ENCODE peak calls at places on chromosomes 2 and 18, in ten cellular contexts. One of them, this sample, is unnamed.

GRCh38 chr2:203711399-203711798 is 5.0 kb downstream of the CD28 start:
- DNase-seq in substantia nigra: no peak
- DNase-seq in MCF 10A: no peak
- DNase-seq in SIG-M5: no peak
- DNase-seq in left lung: no peak
- DNase-seq in cortex of kidney: no peak
- DNase-seq in A549: no peak
- DNase-seq in HL-60: no peak
- DNase-seq in iPS-NIHi11: no peak
- DNase-seq in A172: no peak
- DNase-seq in this sample: no peak

GRCh38 chr18:2846638-2847340 is at the start of gene EMILIN2:
- DNase-seq in MCF 10A: no peak
- DNase-seq in A172: peak
- DNase-seq in substantia nigra: no peak
- DNase-seq in A549: no peak
- DNase-seq in cortex of kidney: no peak
- DNase-seq in left lung: peak
- DNase-seq in iPS-NIHi11: peak
- DNase-seq in HL-60: peak
- DNase-seq in SIG-M5: no peak
- DNase-seq in this sample: peak

GRCh38 chr2:99354060-99354459 is 16.9 kb downstream of the EIF5B start:
- DNase-seq in MCF 10A: no peak
- DNase-seq in A549: no peak
- DNase-seq in SIG-M5: no peak
- DNase-seq in A172: no peak
- DNase-seq in left lung: no peak
- DNase-seq in iPS-NIHi11: no peak
- DNase-seq in cortex of kidney: no peak
- DNase-seq in HL-60: no peak
- DNase-seq in substantia nigra: no peak
- DNase-seq in this sample: no peak

GRCh38 chr2:85132834-85133637 is at the start of gene TCF7L1:
- DNase-seq in SIG-M5: no peak
- DNase-seq in left lung: peak
- DNase-seq in HL-60: peak
- DNase-seq in MCF 10A: peak
- DNase-seq in A549: peak
- DNase-seq in A172: peak
- DNase-seq in substantia nigra: peak
- DNase-seq in cortex of kidney: no peak
- DNase-seq in iPS-NIHi11: peak
- DNase-seq in this sample: peak

GRCh38 chr2:24262571-24262970 is 87.7 kb downstream of the FAM228A start:
- DNase-seq in substantia nigra: no peak
- DNase-seq in HL-60: no peak
- DNase-seq in A172: no peak
- DNase-seq in SIG-M5: no peak
- DNase-seq in A549: no peak
- DNase-seq in MCF 10A: no peak
- DNase-seq in cortex of kidney: no peak
- DNase-seq in left lung: no peak
- DNase-seq in iPS-NIHi11: no peak
- DNase-seq in this sample: no peak

GRCh38 chr2:65030933-65031332 is 25.3 kb upstream of the CEP68 start:
- DNase-seq in substantia nigra: no peak
- DNase-seq in cortex of kidney: no peak
- DNase-seq in A172: no peak
- DNase-seq in left lung: no peak
- DNase-seq in iPS-NIHi11: no peak
- DNase-seq in HL-60: no peak
- DNase-seq in SIG-M5: no peak
- DNase-seq in A549: no peak
- DNase-seq in MCF 10A: no peak
- DNase-seq in this sample: no peak

GRCh38 chr18:7273301-7273911 is 42.5 kb downstream of the LRRC30 start:
- DNase-seq in MCF 10A: peak
- DNase-seq in HL-60: no peak
- DNase-seq in substantia nigra: no peak
- DNase-seq in iPS-NIHi11: no peak
- DNase-seq in cortex of kidney: no peak
- DNase-seq in A549: no peak
- DNase-seq in SIG-M5: no peak
- DNase-seq in left lung: peak
- DNase-seq in A172: peak
- DNase-seq in this sample: no peak

GRCh38 chr2:42903821-42904575 is 111.6 kb upstream of the HAAO start:
- DNase-seq in substantia nigra: no peak
- DNase-seq in A549: no peak
- DNase-seq in HL-60: no peak
- DNase-seq in iPS-NIHi11: no peak
- DNase-seq in MCF 10A: no peak
- DNase-seq in SIG-M5: no peak
- DNase-seq in A172: no peak
- DNase-seq in left lung: no peak
- DNase-seq in cortex of kidney: no peak
- DNase-seq in this sample: no peak

GRCh38 chr2:43273477-43273876 is 47.1 kb upstream of the ZFP36L2 start:
- DNase-seq in HL-60: no peak
- DNase-seq in A549: no peak
- DNase-seq in substantia nigra: no peak
- DNase-seq in cortex of kidney: no peak
- DNase-seq in MCF 10A: no peak
- DNase-seq in A172: no peak
- DNase-seq in iPS-NIHi11: no peak
- DNase-seq in SIG-M5: no peak
- DNase-seq in left lung: no peak
- DNase-seq in this sample: no peak

GRCh38 chr2:26429779-26430654 is 28.3 kb downstream of the DRC1 start:
- DNase-seq in A172: no peak
- DNase-seq in cortex of kidney: no peak
- DNase-seq in substantia nigra: no peak
- DNase-seq in iPS-NIHi11: peak
- DNase-seq in MCF 10A: peak
- DNase-seq in A549: no peak
- DNase-seq in SIG-M5: no peak
- DNase-seq in left lung: no peak
- DNase-seq in HL-60: no peak
- DNase-seq in this sample: no peak

GRCh38 chr18:2654105-2654827 is 1.3 kb upstream of the SMCHD1 start:
- DNase-seq in HL-60: no peak
- DNase-seq in substantia nigra: no peak
- DNase-seq in A549: no peak
- DNase-seq in A172: no peak
- DNase-seq in MCF 10A: no peak
- DNase-seq in cortex of kidney: no peak
- DNase-seq in iPS-NIHi11: no peak
- DNase-seq in SIG-M5: no peak
- DNase-seq in left lung: no peak
- DNase-seq in this sample: no peak

GRCh38 chr2:99804969-99805368 is 315.2 kb upstream of the REV1 start:
- DNase-seq in A172: peak
- DNase-seq in HL-60: no peak
- DNase-seq in iPS-NIHi11: no peak
- DNase-seq in cortex of kidney: no peak
- DNase-seq in substantia nigra: no peak
- DNase-seq in A549: no peak
- DNase-seq in left lung: no peak
- DNase-seq in SIG-M5: no peak
- DNase-seq in MCF 10A: no peak
- DNase-seq in this sample: no peak

GRCh38 chr2:584863-585823 is 92.1 kb downstream of the TMEM18 start:
- DNase-seq in left lung: no peak
- DNase-seq in A172: peak
- DNase-seq in cortex of kidney: no peak
- DNase-seq in SIG-M5: no peak
- DNase-seq in HL-60: no peak
- DNase-seq in MCF 10A: no peak
- DNase-seq in A549: no peak
- DNase-seq in iPS-NIHi11: no peak
- DNase-seq in substantia nigra: no peak
- DNase-seq in this sample: peak

GRCh38 chr18:35343936-35344735 is at the start of gene ZNF24:
- DNase-seq in MCF 10A: peak
- DNase-seq in iPS-NIHi11: peak
- DNase-seq in HL-60: peak
- DNase-seq in left lung: peak
- DNase-seq in A549: peak
- DNase-seq in SIG-M5: peak
- DNase-seq in cortex of kidney: peak
- DNase-seq in A172: peak
- DNase-seq in substantia nigra: peak
- DNase-seq in this sample: peak

GRCh38 chr2:175605989-175606841 is 395.9 kb downstream of the LNPK start:
- DNase-seq in MCF 10A: peak
- DNase-seq in A549: no peak
- DNase-seq in cortex of kidney: no peak
- DNase-seq in left lung: peak
- DNase-seq in substantia nigra: no peak
- DNase-seq in HL-60: no peak
- DNase-seq in A172: no peak
- DNase-seq in SIG-M5: no peak
- DNase-seq in iPS-NIHi11: peak
- DNase-seq in this sample: no peak

GRCh38 chr2:65435625-65436168 is 3.3 kb upstream of the SPRED2 start:
- DNase-seq in substantia nigra: peak
- DNase-seq in iPS-NIHi11: peak
- DNase-seq in HL-60: peak
- DNase-seq in cortex of kidney: peak
- DNase-seq in SIG-M5: no peak
- DNase-seq in left lung: peak
- DNase-seq in A549: peak
- DNase-seq in A172: peak
- DNase-seq in MCF 10A: peak
- DNase-seq in this sample: no peak

GRCh38 chr2:134217316-134217715 is 36.6 kb upstream of the MGAT5 start:
- DNase-seq in SIG-M5: no peak
- DNase-seq in iPS-NIHi11: no peak
- DNase-seq in substantia nigra: no peak
- DNase-seq in cortex of kidney: no peak
- DNase-seq in HL-60: no peak
- DNase-seq in A172: no peak
- DNase-seq in left lung: no peak
- DNase-seq in A549: no peak
- DNase-seq in MCF 10A: no peak
- DNase-seq in this sample: no peak

GRCh38 chr2:62202019-62202722 is 6.3 kb downstream of the B3GNT2 start:
- DNase-seq in SIG-M5: no peak
- DNase-seq in MCF 10A: no peak
- DNase-seq in left lung: no peak
- DNase-seq in substantia nigra: no peak
- DNase-seq in A172: no peak
- DNase-seq in A549: no peak
- DNase-seq in HL-60: no peak
- DNase-seq in cortex of kidney: no peak
- DNase-seq in iPS-NIHi11: no peak
- DNase-seq in this sample: no peak

GRCh38 chr2:194822097-194822496 is 834.9 kb upstream of the SLC39A10 start:
- DNase-seq in left lung: no peak
- DNase-seq in cortex of kidney: no peak
- DNase-seq in A172: no peak
- DNase-seq in HL-60: no peak
- DNase-seq in A549: no peak
- DNase-seq in MCF 10A: no peak
- DNase-seq in SIG-M5: no peak
- DNase-seq in substantia nigra: no peak
- DNase-seq in iPS-NIHi11: no peak
- DNase-seq in this sample: no peak